ENCODE peak calls at places on chromosome X, in nine cellular contexts. Z is HCT116, M is GM23248, W is mammary epithelial cell, H is keratinocyte, O is K562, T is H1, Y is astrocyte, F is hepatocyte. V is an unnamed sample.

GRCh38 chrX:8971116-8971515 is 62.8 kb downstream of the FAM9B start:
- DNase-seq in Z (peak; percentile 13), M (peak; percentile 55), W (peak; percentile 17), H (no peak), O (no peak), T (no peak), Y (peak; percentile 15), F (peak; percentile 33), V (no peak)

GRCh38 chrX:72676465-72676864 is 37.6 kb downstream of the PHKA1 start:
- DNase-seq in Z (no peak), M (peak; percentile 5), W (no peak), H (no peak), O (no peak), T (no peak), Y (no peak), F (no peak), V (no peak)

GRCh38 chrX:106391284-106391852 is 220.4 kb upstream of the RADX start:
- DNase-seq in Z (no peak), M (no peak), W (no peak), H (no peak), O (no peak), T (no peak), Y (peak; percentile 8), F (no peak), V (no peak)

GRCh38 chrX:44245730-44246129 is 97.7 kb downstream of the EFHC2 start:
- DNase-seq in Z (no peak), M (no peak), W (no peak), H (no peak), O (no peak), T (no peak), Y (no peak), F (no peak), V (no peak)

GRCh38 chrX:17818729-17819128 is 42.4 kb downstream of the RAI2 start:
- DNase-seq in Z (no peak), M (no peak), W (no peak), H (no peak), O (no peak), T (no peak), Y (no peak), F (no peak), V (no peak)

GRCh38 chrX:155056877-155057792 is 13.8 kb downstream of the CMC4 start:
- DNase-seq in Z (peak; percentile 51), M (peak; percentile 71), W (peak; percentile 53), H (peak; percentile 17), O (peak; percentile 56), T (peak; percentile 63), Y (peak; percentile 51), F (peak; percentile 66), V (no peak)

GRCh38 chrX:23822397-23822796 is 39.4 kb downstream of the SAT1 start:
- DNase-seq in Z (no peak), M (peak; percentile 66), W (no peak), H (no peak), O (no peak), T (no peak), Y (peak; percentile 28), F (peak; percentile 76), V (no peak)

GRCh38 chrX:37745354-37745753 is 34.5 kb upstream of the CYBB start:
- DNase-seq in Z (peak; percentile 18), M (peak; percentile 61), W (peak; percentile 51), H (no peak), O (peak; percentile 70), T (peak; percentile 58), Y (peak; percentile 32), F (peak; percentile 79), V (peak; percentile 56)

GRCh38 chrX:70525733-70526132 is 81.1 kb downstream of the DLG3 start:
- DNase-seq in Z (no peak), M (no peak), W (no peak), H (no peak), O (no peak), T (no peak), Y (no peak), F (peak; percentile 46), V (peak; percentile 74)

GRCh38 chrX:104250470-104250869 is 4.3 kb downstream of the ESX1 start:
- DNase-seq in Z (no peak), M (no peak), W (no peak), H (no peak), O (no peak), T (no peak), Y (no peak), F (no peak), V (no peak)

GRCh38 chrX:38768079-38768478 is 33.2 kb upstream of the MID1IP1 start:
- DNase-seq in Z (no peak), M (peak; percentile 51), W (peak; percentile 6), H (no peak), O (no peak), T (no peak), Y (peak; percentile 0), F (peak; percentile 19), V (no peak)

GRCh38 chrX:37905436-37906147 is 58.2 kb upstream of the DYNLT3 start:
- DNase-seq in Z (no peak), M (peak; percentile 23), W (no peak), H (no peak), O (no peak), T (peak; percentile 67), Y (peak; percentile 61), F (peak; percentile 63), V (no peak)

GRCh38 chrX:155188786-155189185 is 27.5 kb upstream of the VBP1 start:
- DNase-seq in Z (no peak), M (no peak), W (no peak), H (no peak), O (no peak), T (no peak), Y (no peak), F (no peak), V (no peak)

GRCh38 chrX:19581786-19582185 is 66.5 kb upstream of the MAP3K15 start:
- DNase-seq in Z (no peak), M (no peak), W (no peak), H (no peak), O (no peak), T (no peak), Y (no peak), F (no peak), V (no peak)

GRCh38 chrX:74458738-74459137 is 37.4 kb downstream of the SLC16A2 start:
- DNase-seq in Z (no peak), M (peak; percentile 70), W (peak; percentile 67), H (peak; percentile 11), O (no peak), T (no peak), Y (peak; percentile 66), F (peak; percentile 18), V (no peak)

GRCh38 chrX:2552621-2553297 is 52.0 kb upstream of the DHRSX start:
- DNase-seq in Z (no peak), M (peak; percentile 79), W (peak; percentile 8), H (no peak), O (no peak), T (no peak), Y (no peak), F (peak; percentile 27), V (no peak)

GRCh38 chrX:2547746-2548145 is 47.0 kb upstream of the DHRSX start:
- DNase-seq in Z (no peak), M (no peak), W (no peak), H (no peak), O (no peak), T (no peak), Y (no peak), F (no peak), V (no peak)

GRCh38 chrX:2550288-2551020 is 49.7 kb upstream of the DHRSX start:
- DNase-seq in Z (no peak), M (peak; percentile 9), W (no peak), H (no peak), O (no peak), T (no peak), Y (no peak), F (peak; percentile 26), V (no peak)

GRCh38 chrX:2548731-2549423 is 48.1 kb upstream of the DHRSX start:
- DNase-seq in Z (no peak), M (no peak), W (no peak), H (no peak), O (no peak), T (peak; percentile 53), Y (no peak), F (peak; percentile 12), V (no peak)

GRCh38 chrX:2549874-2550273 is 49.1 kb upstream of the DHRSX start:
- DNase-seq in Z (no peak), M (no peak), W (no peak), H (no peak), O (no peak), T (no peak), Y (no peak), F (peak; percentile 40), V (no peak)
- H2AFZ ChIP-seq in Z (no peak overlapping the region), M (no peak overlapping the region), W (no peak overlapping the region), H (no peak overlapping the region), O (no peak overlapping the region), T (no peak overlapping the region), Y (no peak overlapping the region), F (peak overlapping the region; percentile 66), V (no peak overlapping the region)

DNA sequence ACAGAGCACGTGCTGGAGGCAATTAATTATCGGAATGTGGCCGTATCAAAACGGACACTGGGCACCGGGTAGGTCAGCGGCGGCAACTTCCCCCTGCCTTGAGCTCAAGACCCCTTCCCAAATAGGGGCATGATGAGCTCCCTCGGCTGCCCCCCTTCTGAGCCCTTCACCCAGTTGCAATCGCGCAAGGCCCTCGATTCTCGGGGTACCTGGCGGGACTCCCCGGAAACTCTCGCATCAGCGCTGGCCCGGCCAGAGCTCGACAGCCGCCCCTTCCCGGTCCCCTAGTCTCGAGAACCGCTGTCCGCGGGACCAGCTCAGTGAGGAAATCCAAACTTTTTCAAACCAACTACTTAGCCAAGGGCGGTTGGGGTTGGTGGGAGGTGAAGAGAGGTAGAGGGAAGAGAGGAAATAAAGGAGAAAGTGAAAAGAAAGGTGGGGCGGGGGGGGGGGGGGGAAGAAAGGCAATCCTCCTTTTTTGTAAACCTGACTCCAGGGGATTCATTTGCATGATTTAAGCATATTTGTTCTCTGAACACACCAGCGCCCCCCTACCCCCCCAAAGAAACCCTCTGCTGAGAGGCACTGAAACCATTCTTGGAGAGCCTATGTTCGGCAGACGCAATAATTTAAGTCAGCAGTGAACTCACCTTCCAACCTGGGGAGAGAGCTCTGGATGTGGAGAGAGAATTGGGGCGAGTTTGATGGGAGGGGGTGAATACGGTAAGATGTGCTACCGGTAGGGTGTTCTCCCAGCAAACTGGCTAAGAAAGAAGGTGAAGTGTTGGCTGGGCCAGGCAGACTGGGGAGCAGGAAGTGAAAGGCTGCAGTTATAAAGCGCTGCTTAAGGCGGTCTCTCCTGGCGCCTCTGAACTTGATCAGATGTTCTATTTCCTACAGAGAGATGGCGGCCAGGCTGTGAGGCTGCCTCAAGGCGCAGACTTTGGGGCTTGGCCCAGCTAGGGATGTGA is 2.0 kb upstream of the ZIC3 start:
- DNase-seq in Z (no peak), M (no peak), W (no peak), H (no peak), O (no peak), T (peak; percentile 51), Y (no peak), F (no peak), V (no peak)
- TF ChIP-seq EZH2 in Z (no peak), M (no peak), W (no peak), H (no peak), O (no peak), T (no peak), Y (no peak), F (no peak), V (no peak)

GRCh38 chrX:134375691-134376090 is 84.3 kb upstream of the HPRT1 start:
- DNase-seq in Z (no peak), M (no peak), W (no peak), H (no peak), O (no peak), T (no peak), Y (no peak), F (no peak), V (no peak)
- H3K4me3 ChIP-seq in Z (no peak overlapping the region), M (no peak overlapping the region), W (no peak overlapping the region), H (no peak overlapping the region), O (peak overlapping the region; percentile 93), T (peak overlapping the region; percentile 2), Y (peak overlapping the region; percentile 42), F (peak overlapping the region; percentile 54), V (no peak overlapping the region)

GRCh38 chrX:13658602-13659001 is 5.7 kb downstream of the TCEANC start:
- DNase-seq in Z (peak; percentile 35), M (peak; percentile 67), W (peak; percentile 51), H (no peak), O (peak; percentile 12), T (no peak), Y (no peak), F (peak; percentile 60), V (no peak)
- H2AFZ ChIP-seq in Z (peak overlapping the region; percentile 32), M (peak overlapping the region; percentile 65), W (peak overlapping the region; percentile 63), H (peak overlapping the region; percentile 50), O (peak overlapping the region; percentile 22), T (no peak overlapping the region), Y (no peak overlapping the region), F (no peak overlapping the region), V (no peak overlapping the region)